ENCODE peak calls at places on chromosomes 12 and 14, in seven cellular contexts. B, X, H, R, E, C and Z are unnamed samples.

GRCh38 chr12:121858662-121859572 is at the start of gene HPD:
- DNase-seq in C (peak), X (peak), R (no peak), H (peak), E (no peak), B (no peak), Z (peak)

GRCh38 chr14:88422919-88423318 is 37.5 kb downstream of the SPATA7 start:
- DNase-seq in E (no peak), B (no peak), R (no peak), C (no peak), H (no peak), X (peak), Z (no peak)

GRCh38 chr12:10069099-10069498 is 29.7 kb downstream of the CLEC1A start:
- DNase-seq in X (no peak), B (no peak), H (no peak), R (no peak), E (no peak), C (no peak), Z (no peak)

GRCh38 chr12:129193263-129193871 is 340.1 kb downstream of the GLT1D1 start:
- DNase-seq in H (peak), E (peak), B (peak), C (peak), R (no peak), X (peak), Z (no peak)

GRCh38 chr12:988616-989015 is 2.4 kb upstream of the ERC1 start:
- DNase-seq in X (peak), H (no peak), E (no peak), R (no peak), C (no peak), B (no peak), Z (no peak)

GRCh38 chr12:92745874-92746553 is 43.2 kb downstream of the PLEKHG7 start:
- DNase-seq in C (no peak), X (peak), H (no peak), R (peak), B (peak), E (no peak), Z (no peak)

GRCh38 chr12:50734409-50735263 is 29.3 kb upstream of the ATF1 start:
- DNase-seq in X (peak), E (peak), B (peak), C (no peak), R (no peak), H (peak), Z (peak)

GRCh38 chr14:73758392-73759182 is 44.4 kb upstream of the PNMA1 start:
- DNase-seq in E (peak), H (peak), R (peak), X (peak), C (peak), B (peak), Z (peak)

GRCh38 chr12:122422769-122423257 is 344 bp upstream of the CLIP1 start:
- DNase-seq in B (no peak), R (no peak), H (peak), C (no peak), E (peak), X (peak), Z (no peak)

GRCh38 chr12:6632026-6632978 is 3.5 kb downstream of the LPAR5 start:
- DNase-seq in H (no peak), R (no peak), B (peak), E (no peak), X (no peak), C (no peak), Z (no peak)

GRCh38 chr12:99282086-99282485 is 365.5 kb upstream of the GARIN6 start:
- DNase-seq in H (no peak), B (no peak), E (no peak), R (no peak), X (no peak), C (no peak), Z (no peak)

GRCh38 chr12:96908170-96908675 is 1.2 kb downstream of the NEDD1 start:
- DNase-seq in B (no peak), X (no peak), C (no peak), E (peak), H (no peak), R (no peak), Z (no peak)

GRCh38 chr12:27207626-27208413 is 36.3 kb upstream of the STK38L start:
- DNase-seq in E (peak), C (no peak), X (no peak), R (no peak), H (no peak), B (no peak), Z (no peak)

GRCh38 chr12:93518725-93519124 is 51.4 kb downstream of the MRPL42 start:
- DNase-seq in C (no peak), R (no peak), B (no peak), H (no peak), X (peak), E (no peak), Z (no peak)

GRCh38 chr12:19462441-19462840 is 23.1 kb downstream of the AEBP2 start:
- DNase-seq in X (peak), B (peak), R (no peak), C (no peak), H (no peak), E (no peak), Z (peak)

GRCh38 chr14:100106661-100107112 is 41.5 kb downstream of the EVL start:
- DNase-seq in X (no peak), B (no peak), C (no peak), H (no peak), E (no peak), R (no peak), Z (no peak)

GRCh38 chr14:61090432-61091216 is 109.6 kb downstream of the SLC38A6 start:
- DNase-seq in E (no peak), C (no peak), B (no peak), X (peak), R (no peak), H (no peak), Z (no peak)

GRCh38 chr14:95993768-95994592 is 45.2 kb upstream of the C14orf132 start:
- DNase-seq in E (peak), X (peak), B (peak), R (no peak), H (peak), C (peak), Z (peak)

GRCh38 chr14:25041484-25041883 is 8.5 kb downstream of the STXBP6 start:
- DNase-seq in R (no peak), E (no peak), C (no peak), H (no peak), B (no peak), X (no peak), Z (no peak)

GRCh38 chr14:101600891-101601602 is 39.8 kb downstream of the DIO3 start:
- DNase-seq in B (no peak), H (no peak), C (no peak), R (peak), X (no peak), E (no peak), Z (no peak)

GRCh38 chr14:76826122-76826521 is at the start of gene LRRC74A:
- DNase-seq in R (no peak), C (no peak), E (no peak), B (no peak), H (no peak), X (no peak), Z (no peak)

GRCh38 chr14:68397371-68397779 is 395.5 kb downstream of the ZFP36L1 start:
- DNase-seq in H (no peak), C (no peak), X (no peak), B (no peak), R (peak), E (no peak), Z (no peak)

GRCh38 chr14:97851438-97851995 is 1054.3 kb downstream of the VRK1 start:
- DNase-seq in B (no peak), X (no peak), C (no peak), H (no peak), R (no peak), E (no peak), Z (no peak)

GRCh38 chr14:73861060-73861459 is 9.4 kb downstream of the PTGR2 start:
- DNase-seq in E (no peak), B (no peak), R (no peak), X (no peak), C (no peak), H (no peak), Z (no peak)

GRCh38 chr14:93709249-93709648 is 79.0 kb downstream of the PRIMA1 start:
- DNase-seq in H (no peak), X (no peak), R (no peak), B (no peak), C (no peak), E (no peak), Z (no peak)

GRCh38 chr14:31270196-31270772 is 62.7 kb upstream of the HECTD1 start:
- DNase-seq in B (no peak), C (no peak), R (no peak), X (peak), H (peak), E (peak), Z (peak)

GRCh38 chr12:14403711-14404164 is 38.3 kb downstream of the ATF7IP start:
- DNase-seq in X (peak), C (no peak), B (peak), H (no peak), R (no peak), E (peak), Z (peak)

DNA sequence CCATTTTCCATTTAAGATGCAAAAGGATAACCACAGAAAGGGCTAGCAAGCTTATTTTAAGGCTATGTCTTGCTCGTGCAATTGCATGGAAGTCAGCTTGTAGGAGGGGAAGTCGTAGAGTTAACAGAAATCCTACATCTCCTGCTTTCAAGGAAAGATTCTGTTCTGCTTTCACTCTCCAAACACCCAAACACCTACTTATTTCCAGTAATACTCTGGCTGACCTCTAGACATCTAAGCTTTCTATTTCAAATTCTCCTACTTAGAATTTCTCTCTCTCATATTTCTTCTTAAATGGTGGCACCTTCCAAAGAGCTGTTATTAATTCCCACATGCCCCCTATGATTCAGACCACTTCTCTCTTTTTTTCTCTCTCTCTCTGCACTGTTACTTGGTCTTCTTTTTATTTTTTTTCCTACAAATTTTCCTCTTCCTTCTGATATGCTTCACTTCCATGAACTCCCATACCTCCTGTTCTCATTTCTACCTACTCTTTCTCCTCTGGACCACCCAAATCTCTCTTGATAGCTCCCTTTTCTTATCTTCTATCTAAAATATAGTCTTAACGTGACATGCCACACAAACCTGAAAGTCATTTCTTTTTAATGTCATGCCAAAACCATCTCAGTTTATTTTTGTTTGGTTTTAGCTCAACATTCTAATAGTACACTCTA is 90.8 kb downstream of the RPS6KA5 start:
- DNase-seq in R (no peak), C (no peak), B (no peak), H (no peak), X (peak), E (no peak), Z (no peak)
- H3K4me3 ChIP-seq in R (no peak), C (no peak), B (no peak), H (no peak), X (no peak), E (no peak), Z (no peak)

GRCh38 chr14:34699873-34700621 is 14.3 kb downstream of the CFL2 start:
- DNase-seq in H (no peak), C (no peak), E (no peak), B (peak), X (peak), R (no peak), Z (no peak)
- H3K4me3 ChIP-seq in H (no peak), C (no peak), E (no peak), B (no peak), X (no peak), R (no peak), Z (no peak)

DNA sequence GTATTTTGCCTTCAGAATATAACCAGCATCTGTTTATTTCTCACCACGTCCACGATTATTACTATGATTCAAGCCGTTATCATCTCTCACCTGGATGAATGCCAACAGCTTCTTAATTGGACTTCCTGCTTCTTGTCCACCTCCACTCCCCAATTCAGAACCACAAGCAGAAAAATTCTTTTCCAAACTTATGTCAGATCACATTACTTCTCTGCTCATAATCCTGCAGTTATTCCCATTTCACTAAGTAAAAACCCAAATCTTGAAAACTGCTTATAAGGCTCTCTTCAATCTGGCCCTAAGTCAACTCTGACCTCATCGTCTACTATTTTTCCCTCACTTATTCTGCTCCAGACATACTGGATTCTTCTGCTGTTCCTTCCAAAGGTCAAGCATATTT is 2.0 kb downstream of the CRY1 start:
- DNase-seq in X (peak), H (no peak), R (no peak), C (no peak), E (no peak), B (no peak), Z (no peak)
- H3K4me3 ChIP-seq in X (peak), H (peak), R (no peak), C (peak), E (no peak), B (peak), Z (peak)

GRCh38 chr12:5459051-5459782 is 27.3 kb downstream of the NTF3 start:
- DNase-seq in B (no peak), H (no peak), C (no peak), E (no peak), R (no peak), X (no peak), Z (no peak)

GRCh38 chr12:5453471-5453870 is 21.6 kb downstream of the NTF3 start:
- DNase-seq in C (no peak), R (no peak), E (no peak), B (no peak), H (no peak), X (no peak), Z (no peak)

GRCh38 chr12:5458229-5459050 is 26.5 kb downstream of the NTF3 start:
- DNase-seq in H (no peak), R (no peak), B (no peak), X (no peak), C (no peak), E (no peak), Z (no peak)

GRCh38 chr12:5456025-5456424 is 24.1 kb downstream of the NTF3 start:
- DNase-seq in E (no peak), B (no peak), H (no peak), C (no peak), X (no peak), R (no peak), Z (no peak)

DNA sequence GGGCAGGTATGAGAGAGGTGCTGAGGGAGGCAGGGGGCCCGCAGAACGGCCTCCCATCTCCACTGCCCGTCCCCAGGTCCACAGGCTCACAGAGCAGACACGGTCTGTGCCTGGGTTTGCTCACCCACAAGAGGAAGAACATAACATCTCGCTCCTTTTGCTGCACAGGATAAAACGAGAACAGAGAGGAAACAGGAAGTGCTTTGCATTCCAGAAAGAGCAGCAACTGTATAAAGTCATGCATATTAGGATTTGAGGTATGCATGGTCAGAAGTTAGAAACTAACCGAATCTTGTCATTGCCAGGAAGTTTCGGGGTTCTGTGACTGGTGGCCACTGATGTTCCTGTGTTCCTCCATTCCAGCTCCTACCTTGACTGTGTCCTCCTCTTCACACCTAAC is 25.0 kb downstream of the NTF3 start:
- DNase-seq in H (peak), C (no peak), B (no peak), E (no peak), R (no peak), X (peak), Z (no peak)
- H3K4me3 ChIP-seq in H (no peak), C (no peak), B (no peak), E (no peak), R (no peak), X (no peak), Z (no peak)

GRCh38 chr14:45868377-45868776 is 615.4 kb upstream of the MIS18BP1 start:
- DNase-seq in X (no peak), R (no peak), H (no peak), B (no peak), E (peak), C (no peak), Z (no peak)

GRCh38 chr14:45868863-45869262 is 615.9 kb upstream of the MIS18BP1 start:
- DNase-seq in E (no peak), X (no peak), C (no peak), H (no peak), B (no peak), R (no peak), Z (no peak)

DNA sequence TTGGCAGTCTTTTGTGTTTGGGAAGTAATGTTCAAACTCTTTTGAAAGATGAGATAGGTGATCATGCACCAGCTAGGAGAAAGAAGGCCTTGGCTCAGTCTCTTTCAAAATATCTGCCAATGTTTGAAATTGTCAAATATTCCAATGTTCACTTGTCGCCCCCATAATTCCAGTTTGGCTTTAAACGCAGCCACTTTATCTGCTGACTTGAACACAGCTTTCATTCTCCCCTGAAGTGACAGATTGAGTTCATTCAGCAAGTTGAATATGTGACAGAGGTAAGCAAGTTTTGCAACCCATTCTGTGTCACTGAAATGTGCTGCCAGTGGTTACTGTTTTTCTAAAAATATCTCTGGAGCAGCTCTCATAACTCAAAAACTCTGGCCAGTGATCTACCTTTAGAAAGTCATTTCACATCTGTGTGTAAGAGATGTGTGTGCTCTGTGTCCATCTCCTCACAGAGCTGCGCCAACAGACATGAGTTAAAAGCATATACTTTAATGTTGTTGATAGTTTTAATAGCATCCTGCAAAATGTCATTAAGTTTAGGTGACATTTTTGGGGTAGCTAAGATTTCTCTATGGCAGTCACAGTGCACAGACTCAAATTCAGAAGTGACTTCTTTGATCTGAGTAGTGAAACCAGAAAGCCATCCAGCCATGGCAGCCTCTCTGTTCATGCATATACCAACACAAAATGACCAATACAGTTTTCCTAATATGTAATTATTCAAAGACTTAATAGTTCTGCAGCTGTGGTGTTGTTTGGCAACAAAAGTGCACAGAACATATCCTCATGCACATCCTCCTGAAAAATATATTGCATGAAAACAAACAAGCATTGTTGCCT is 614.3 kb upstream of the MIS18BP1 start:
- DNase-seq in E (peak), C (no peak), X (no peak), B (no peak), R (no peak), H (no peak), Z (no peak)
- H3K4me3 ChIP-seq in E (no peak), C (no peak), X (no peak), B (no peak), R (no peak), H (no peak), Z (no peak)

DNA sequence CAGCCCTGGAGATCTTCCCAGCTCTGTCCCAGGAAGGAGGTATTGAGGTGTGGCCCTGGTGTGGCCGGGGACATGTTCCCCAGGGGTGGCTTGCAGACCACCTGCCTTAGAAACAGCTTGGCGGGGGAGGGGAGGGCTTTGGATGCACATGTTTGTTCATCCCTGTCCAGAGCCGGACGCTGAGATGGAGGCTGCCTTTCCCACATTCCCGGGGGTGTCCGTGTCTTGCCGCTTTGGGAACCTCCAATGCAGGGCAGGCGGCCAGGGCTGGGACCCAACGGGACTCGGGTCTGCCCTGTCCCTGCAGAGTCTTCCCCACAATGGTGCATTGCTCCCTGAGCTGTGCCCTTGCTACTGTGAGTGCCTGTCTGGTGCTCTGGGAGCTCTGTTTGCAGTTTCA is 319.5 kb upstream of the SFSWAP start:
- DNase-seq in R (no peak), X (no peak), H (no peak), C (no peak), B (no peak), E (no peak), Z (no peak)
- H3K4me3 ChIP-seq in R (no peak), X (no peak), H (no peak), C (no peak), B (no peak), E (no peak), Z (no peak)